ENCODE peak calls at places on chromosomes 16 and 17, in five cellular contexts. E is mesenchymal stem cell, O is SK-N-SH, F is GM23338, P is Peyer's patch. D is an unnamed sample.

GRCh38 chr17:43579570-43580140 is 33.5 kb upstream of the ETV4 start:
- DNase-seq in F (no peak), O (no peak), E (peak; percentile 75), P (no peak), D (no peak)

GRCh38 chr17:62085511-62086408 is 20.7 kb upstream of the MED13 start:
- DNase-seq in F (no peak), O (no peak), E (no peak), P (no peak), D (peak; percentile 30)

GRCh38 chr17:80068301-80069160 is 32.1 kb downstream of the CCDC40 start:
- DNase-seq in F (no peak), P (no peak), O (peak; percentile 68), E (peak; percentile 85), D (no peak)

GRCh38 chr16:85553436-85554113 is 59.5 kb upstream of the GSE1 start:
- DNase-seq in P (peak; percentile 79), E (peak; percentile 71), O (no peak), F (peak; percentile 78), D (peak; percentile 69)

GRCh38 chr17:74325743-74326379 is at the start of gene KIF19:
- DNase-seq in E (no peak), F (peak; percentile 85), O (peak; percentile 91), P (peak; percentile 65), D (peak; percentile 31)

GRCh38 chr16:62225675-62226074 is 189.4 kb upstream of the CDH8 start:
- DNase-seq in P (peak; percentile 50), E (peak; percentile 88), F (peak; percentile 94), O (peak; percentile 25), D (peak; percentile 61)

GRCh38 chr17:79633937-79634813 is 23.3 kb upstream of the RBFOX3 start:
- DNase-seq in P (peak; percentile 14), E (no peak), F (no peak), O (peak; percentile 18), D (no peak)

GRCh38 chr17:76191891-76192290 is 48.4 kb downstream of the RNF157 start:
- DNase-seq in O (no peak), F (no peak), E (no peak), P (no peak), D (no peak)

GRCh38 chr17:64154321-64155089 is 24.6 kb upstream of the ERN1 start:
- DNase-seq in O (no peak), E (no peak), P (no peak), F (peak; percentile 11), D (no peak)

GRCh38 chr17:64156670-64157069 is 26.7 kb upstream of the ERN1 start:
- DNase-seq in O (no peak), E (no peak), P (no peak), F (no peak), D (no peak)

GRCh38 chr17:64155751-64156544 is 26.0 kb upstream of the ERN1 start:
- DNase-seq in P (no peak), E (peak; percentile 9), O (no peak), F (no peak), D (peak; percentile 44)

GRCh38 chr17:64153565-64153964 is 23.6 kb upstream of the ERN1 start:
- DNase-seq in F (no peak), P (no peak), O (no peak), E (no peak), D (no peak)

GRCh38 chr17:64155090-64155630 is 25.2 kb upstream of the ERN1 start:
- DNase-seq in F (no peak), E (no peak), O (no peak), P (no peak), D (no peak)
- H3K27ac ChIP-seq in F (no peak overlapping the region), E (no peak overlapping the region), O (no peak overlapping the region), P (no peak overlapping the region), D (peak overlapping the region; percentile 65)

GRCh38 chr16:57352636-57353047 is 5.9 kb upstream of the CCL22 start:
- DNase-seq in E (no peak), P (no peak), F (no peak), O (no peak), D (no peak)
- H3K27me3 ChIP-seq in E (peaks cover 53% of the 10 kb centered on the region), P (no peaks in the 10 kb centered on the region), F (no peaks in the 10 kb centered on the region), O (peaks cover 1% of the 10 kb centered on the region), D (no peaks in the 10 kb centered on the region)

DNA sequence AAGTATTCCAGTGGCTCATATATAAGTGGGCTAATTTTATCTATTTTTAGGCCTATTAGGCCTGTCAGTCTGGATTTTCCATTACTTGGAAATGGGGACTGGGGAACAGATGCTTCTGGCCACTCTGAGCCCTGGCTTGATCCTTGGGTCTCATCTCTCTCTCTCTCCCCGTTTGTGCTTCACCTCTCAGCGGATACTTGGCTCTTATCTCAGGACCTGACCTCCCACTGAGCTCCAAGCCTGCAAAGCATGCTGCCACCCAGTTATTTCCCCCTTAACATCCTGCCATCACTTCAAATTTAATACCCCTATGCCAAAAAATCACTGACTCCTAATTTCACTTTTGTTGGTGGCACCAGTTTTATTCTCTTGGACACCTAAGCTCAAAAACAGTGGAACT is 4.2 kb downstream of the ZNF843 start:
- DNase-seq in E (no peak), F (no peak), P (no peak), O (no peak), D (no peak)
- H3K4me1 ChIP-seq in E (peaks cover 8% of the 10 kb centered on the region), F (no peaks in the 10 kb centered on the region), P (peaks cover 8% of the 10 kb centered on the region), O (no peaks in the 10 kb centered on the region), D (peaks cover under 1% of the 10 kb centered on the region)

DNA sequence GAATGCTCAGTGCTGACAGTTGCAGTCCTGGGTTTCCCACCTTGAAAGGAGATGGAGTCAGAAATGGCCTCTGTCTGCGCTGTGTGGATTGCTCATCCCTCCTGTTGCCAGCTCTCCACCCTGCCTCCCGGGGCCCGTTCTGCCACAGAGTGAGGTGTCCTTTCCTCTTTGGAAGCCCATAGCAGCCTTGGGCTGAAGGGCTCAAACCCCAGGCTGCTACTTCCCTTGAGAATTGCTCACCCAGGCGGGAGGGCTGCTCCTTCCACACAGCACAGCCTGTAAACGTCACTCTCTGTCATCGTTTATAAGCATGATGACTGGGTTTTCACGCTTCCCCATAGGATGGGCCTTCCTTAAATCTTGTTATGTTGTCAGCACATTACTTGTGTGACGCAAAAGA is 62.7 kb downstream of the FOXK2 start:
- DNase-seq in P (no peak), F (no peak), E (no peak), O (no peak), D (no peak)
- H3K27ac ChIP-seq in P (no peak overlapping the region), F (peak overlapping the region; percentile 72), E (no peak overlapping the region), O (no peak overlapping the region), D (no peak overlapping the region)

DNA sequence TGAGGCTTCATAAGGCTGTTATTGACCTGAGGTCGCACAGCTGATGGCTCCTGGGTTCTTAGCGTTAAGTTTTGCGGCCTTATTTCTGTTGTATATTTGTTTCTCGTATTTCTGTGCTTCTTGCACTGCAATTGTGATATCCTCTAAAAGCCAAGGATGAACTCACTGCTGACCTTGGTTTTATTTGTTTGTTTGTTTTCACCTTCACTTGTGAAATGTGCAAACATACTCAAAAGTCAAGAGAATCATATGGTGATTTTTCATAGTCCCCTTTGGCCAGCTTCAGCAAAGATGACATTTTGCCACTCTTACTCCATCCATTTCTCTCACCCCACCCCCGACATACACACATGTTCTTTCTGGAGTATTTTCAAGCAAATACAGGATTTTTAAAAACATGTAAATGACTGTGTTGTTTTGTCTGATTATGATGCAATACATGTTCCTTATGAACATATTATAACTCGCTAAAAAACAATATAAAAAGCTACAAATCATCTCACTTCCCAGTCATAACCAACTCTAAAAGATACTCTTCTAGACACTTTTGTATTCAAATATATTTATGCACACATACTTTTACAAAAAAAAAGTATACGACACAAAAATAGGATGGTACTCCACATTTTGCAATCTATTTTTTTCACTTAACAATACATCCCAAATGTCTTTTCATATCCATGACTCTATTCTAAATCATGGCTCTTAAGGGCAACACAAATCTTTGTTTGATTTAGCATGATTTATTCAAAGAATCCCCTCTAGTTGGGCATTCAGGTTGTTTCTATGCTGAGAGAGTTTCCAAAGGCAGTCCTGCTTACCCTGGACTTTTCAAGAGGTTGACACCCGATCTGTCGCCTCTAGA is 5.7 kb upstream of the ZCCHC14 start:
- DNase-seq in P (no peak), O (no peak), E (no peak), F (no peak), D (no peak)
- H3K27me3 ChIP-seq in P (no peaks in the 10 kb centered on the region), O (no peaks in the 10 kb centered on the region), E (no peaks in the 10 kb centered on the region), F (no peaks in the 10 kb centered on the region), D (no peaks in the 10 kb centered on the region)